ENCODE peak calls at places on chromosomes 13 and 19, in six cellular contexts. One of them, this sample, is unnamed.

GRCh38 chr13:24910502-24911134 is 146.6 kb downstream of the RNF17 start:
- DNase-seq in CD4-positive, alpha-beta T cell: no peak
- DNase-seq in fibroblast of pulmonary artery: no peak
- DNase-seq in BE2C: no peak
- DNase-seq in left ventricle myocardium inferior: no peak
- DNase-seq in cardiac muscle cell: no peak
- DNase-seq in this sample: no peak

GRCh38 chr19:55882626-55883025 is 46.3 kb downstream of the NLRP4 start:
- DNase-seq in cardiac muscle cell: no peak
- DNase-seq in left ventricle myocardium inferior: no peak
- DNase-seq in fibroblast of pulmonary artery: no peak
- DNase-seq in BE2C: no peak
- DNase-seq in CD4-positive, alpha-beta T cell: no peak
- DNase-seq in this sample: no peak

GRCh38 chr13:114106991-114107685 is 25.3 kb downstream of the RASA3 start:
- DNase-seq in fibroblast of pulmonary artery: no peak
- DNase-seq in CD4-positive, alpha-beta T cell: no peak
- DNase-seq in cardiac muscle cell: no peak
- DNase-seq in left ventricle myocardium inferior: no peak
- DNase-seq in BE2C: peak
- DNase-seq in this sample: no peak

GRCh38 chr13:53200498-53201453 is 172.2 kb downstream of the OLFM4 start:
- DNase-seq in CD4-positive, alpha-beta T cell: no peak
- DNase-seq in left ventricle myocardium inferior: peak
- DNase-seq in BE2C: peak
- DNase-seq in fibroblast of pulmonary artery: peak
- DNase-seq in cardiac muscle cell: peak
- DNase-seq in this sample: no peak

GRCh38 chr13:105389373-105389772 is 1146.1 kb downstream of the EFNB2 start:
- DNase-seq in left ventricle myocardium inferior: no peak
- DNase-seq in BE2C: no peak
- DNase-seq in fibroblast of pulmonary artery: no peak
- DNase-seq in CD4-positive, alpha-beta T cell: no peak
- DNase-seq in cardiac muscle cell: no peak
- DNase-seq in this sample: no peak

GRCh38 chr13:27113436-27113835 is 58.2 kb downstream of the USP12 start:
- DNase-seq in fibroblast of pulmonary artery: no peak
- DNase-seq in CD4-positive, alpha-beta T cell: no peak
- DNase-seq in BE2C: no peak
- DNase-seq in left ventricle myocardium inferior: no peak
- DNase-seq in cardiac muscle cell: no peak
- DNase-seq in this sample: no peak

GRCh38 chr13:50400930-50401553 is 385.8 kb downstream of the KCNRG start:
- DNase-seq in BE2C: no peak
- DNase-seq in CD4-positive, alpha-beta T cell: no peak
- DNase-seq in cardiac muscle cell: peak
- DNase-seq in left ventricle myocardium inferior: no peak
- DNase-seq in fibroblast of pulmonary artery: peak
- DNase-seq in this sample: peak

GRCh38 chr13:30847697-30848307 is 58.3 kb upstream of the MEDAG start:
- DNase-seq in left ventricle myocardium inferior: no peak
- DNase-seq in BE2C: no peak
- DNase-seq in cardiac muscle cell: peak
- DNase-seq in CD4-positive, alpha-beta T cell: no peak
- DNase-seq in fibroblast of pulmonary artery: peak
- DNase-seq in this sample: peak

GRCh38 chr13:94917814-94918213 is 205.5 kb upstream of the SOX21 start:
- DNase-seq in BE2C: no peak
- DNase-seq in CD4-positive, alpha-beta T cell: no peak
- DNase-seq in fibroblast of pulmonary artery: peak
- DNase-seq in cardiac muscle cell: peak
- DNase-seq in left ventricle myocardium inferior: no peak
- DNase-seq in this sample: no peak

GRCh38 chr13:45490068-45490467 is 25.3 kb downstream of the COG3 start:
- DNase-seq in BE2C: no peak
- DNase-seq in CD4-positive, alpha-beta T cell: no peak
- DNase-seq in cardiac muscle cell: no peak
- DNase-seq in left ventricle myocardium inferior: no peak
- DNase-seq in fibroblast of pulmonary artery: no peak
- DNase-seq in this sample: no peak

DNA sequence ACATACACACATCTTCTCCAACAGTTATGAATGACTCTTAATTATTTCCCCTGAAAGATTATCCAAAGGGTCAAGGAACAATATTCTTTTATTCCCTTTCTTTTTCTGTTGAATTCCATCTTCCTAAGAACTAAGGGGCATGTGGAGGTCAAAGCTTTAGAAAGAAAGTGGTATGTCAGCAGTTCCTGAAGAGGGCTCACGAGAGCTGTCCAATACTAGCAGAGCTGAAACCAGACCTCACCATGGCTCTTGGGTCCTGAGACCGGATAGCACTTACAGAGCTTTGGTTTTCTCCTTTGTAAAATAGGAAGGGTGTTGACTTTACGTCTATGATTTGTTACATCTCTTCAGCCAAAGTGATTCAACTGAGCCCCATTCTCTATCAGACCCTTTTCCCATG is 109.8 kb upstream of the FREM2 start:
- DNase-seq in CD4-positive, alpha-beta T cell: no peak
- DNase-seq in cardiac muscle cell: peak
- DNase-seq in BE2C: no peak
- DNase-seq in left ventricle myocardium inferior: no peak
- DNase-seq in fibroblast of pulmonary artery: peak
- DNase-seq in this sample: no peak
- TF ChIP-seq CTCF in CD4-positive, alpha-beta T cell: no peak
- TF ChIP-seq CTCF in cardiac muscle cell: peak
- TF ChIP-seq CTCF in BE2C: peak
- TF ChIP-seq CTCF in left ventricle myocardium inferior: no peak
- TF ChIP-seq CTCF in fibroblast of pulmonary artery: peak
- TF ChIP-seq CTCF in this sample: no peak

GRCh38 chr19:11204076-11204602 is 6.8 kb upstream of the KANK2 start:
- DNase-seq in CD4-positive, alpha-beta T cell: no peak
- DNase-seq in left ventricle myocardium inferior: no peak
- DNase-seq in BE2C: no peak
- DNase-seq in cardiac muscle cell: no peak
- DNase-seq in fibroblast of pulmonary artery: no peak
- DNase-seq in this sample: no peak

GRCh38 chr19:11201791-11202190 is 4.4 kb upstream of the KANK2 start:
- DNase-seq in CD4-positive, alpha-beta T cell: no peak
- DNase-seq in fibroblast of pulmonary artery: no peak
- DNase-seq in left ventricle myocardium inferior: no peak
- DNase-seq in cardiac muscle cell: no peak
- DNase-seq in BE2C: no peak
- DNase-seq in this sample: no peak

GRCh38 chr19:11204943-11205349 is 7.6 kb upstream of the KANK2 start:
- DNase-seq in fibroblast of pulmonary artery: no peak
- DNase-seq in BE2C: no peak
- DNase-seq in cardiac muscle cell: no peak
- DNase-seq in CD4-positive, alpha-beta T cell: no peak
- DNase-seq in left ventricle myocardium inferior: no peak
- DNase-seq in this sample: no peak

GRCh38 chr19:11202488-11203193 is 5.3 kb upstream of the KANK2 start:
- DNase-seq in cardiac muscle cell: no peak
- DNase-seq in BE2C: no peak
- DNase-seq in CD4-positive, alpha-beta T cell: no peak
- DNase-seq in left ventricle myocardium inferior: no peak
- DNase-seq in fibroblast of pulmonary artery: no peak
- DNase-seq in this sample: no peak

DNA sequence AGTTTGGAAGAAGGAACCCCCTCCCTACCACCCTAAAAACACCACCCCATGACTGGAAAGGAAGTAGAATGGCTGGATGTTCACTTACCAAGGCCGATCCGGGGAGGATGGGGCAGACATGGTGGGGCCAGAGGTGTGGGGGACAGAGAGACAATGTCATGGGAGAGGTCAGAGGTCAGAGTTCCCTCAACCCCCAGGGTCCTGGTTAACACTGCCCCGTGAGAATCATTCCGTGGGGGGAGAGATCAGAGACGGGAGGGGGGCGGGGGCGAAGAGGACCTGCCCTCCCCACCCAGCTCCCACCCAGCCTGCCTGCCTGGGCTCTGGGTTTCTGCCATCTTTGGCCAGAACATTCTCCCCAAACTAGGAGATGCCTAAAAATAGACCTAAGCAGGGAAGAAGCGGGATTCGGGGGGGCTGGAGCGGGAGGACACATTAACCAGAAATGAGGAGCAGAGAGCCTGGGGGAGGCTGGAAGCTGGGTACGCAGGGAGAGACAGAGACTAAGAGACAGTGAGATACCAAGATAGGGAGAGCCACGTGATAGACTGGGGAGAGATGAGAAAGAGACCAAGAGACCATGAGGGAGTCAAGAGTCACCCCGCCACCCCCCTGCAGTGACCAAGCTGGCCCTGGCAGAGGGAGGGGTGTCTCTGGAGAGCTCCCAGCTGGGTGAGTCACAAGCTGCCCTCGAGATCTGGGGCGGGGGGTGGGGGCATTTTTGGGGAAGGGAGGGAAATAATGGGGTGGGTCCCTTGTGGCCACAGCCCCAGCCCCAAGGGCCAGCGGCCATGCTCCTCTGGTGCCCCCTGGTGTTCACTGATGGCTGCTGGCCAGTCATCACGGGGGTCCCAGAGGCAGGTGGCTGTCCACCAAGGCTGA is 6.1 kb upstream of the KANK2 start:
- DNase-seq in CD4-positive, alpha-beta T cell: peak
- DNase-seq in left ventricle myocardium inferior: peak
- DNase-seq in BE2C: peak
- DNase-seq in fibroblast of pulmonary artery: peak
- DNase-seq in cardiac muscle cell: peak
- DNase-seq in this sample: peak
- TF ChIP-seq CTCF in CD4-positive, alpha-beta T cell: peak
- TF ChIP-seq CTCF in left ventricle myocardium inferior: peak
- TF ChIP-seq CTCF in BE2C: peak
- TF ChIP-seq CTCF in fibroblast of pulmonary artery: peak
- TF ChIP-seq CTCF in cardiac muscle cell: peak
- TF ChIP-seq CTCF in this sample: peak

GRCh38 chr13:32081591-32081990 is 50.0 kb downstream of the FRY start:
- DNase-seq in left ventricle myocardium inferior: no peak
- DNase-seq in fibroblast of pulmonary artery: no peak
- DNase-seq in cardiac muscle cell: no peak
- DNase-seq in BE2C: no peak
- DNase-seq in CD4-positive, alpha-beta T cell: no peak
- DNase-seq in this sample: no peak
- TF ChIP-seq CTCF in left ventricle myocardium inferior: no peak
- TF ChIP-seq CTCF in fibroblast of pulmonary artery: no peak
- TF ChIP-seq CTCF in cardiac muscle cell: no peak
- TF ChIP-seq CTCF in BE2C: no peak
- TF ChIP-seq CTCF in CD4-positive, alpha-beta T cell: no peak
- TF ChIP-seq CTCF in this sample: no peak

DNA sequence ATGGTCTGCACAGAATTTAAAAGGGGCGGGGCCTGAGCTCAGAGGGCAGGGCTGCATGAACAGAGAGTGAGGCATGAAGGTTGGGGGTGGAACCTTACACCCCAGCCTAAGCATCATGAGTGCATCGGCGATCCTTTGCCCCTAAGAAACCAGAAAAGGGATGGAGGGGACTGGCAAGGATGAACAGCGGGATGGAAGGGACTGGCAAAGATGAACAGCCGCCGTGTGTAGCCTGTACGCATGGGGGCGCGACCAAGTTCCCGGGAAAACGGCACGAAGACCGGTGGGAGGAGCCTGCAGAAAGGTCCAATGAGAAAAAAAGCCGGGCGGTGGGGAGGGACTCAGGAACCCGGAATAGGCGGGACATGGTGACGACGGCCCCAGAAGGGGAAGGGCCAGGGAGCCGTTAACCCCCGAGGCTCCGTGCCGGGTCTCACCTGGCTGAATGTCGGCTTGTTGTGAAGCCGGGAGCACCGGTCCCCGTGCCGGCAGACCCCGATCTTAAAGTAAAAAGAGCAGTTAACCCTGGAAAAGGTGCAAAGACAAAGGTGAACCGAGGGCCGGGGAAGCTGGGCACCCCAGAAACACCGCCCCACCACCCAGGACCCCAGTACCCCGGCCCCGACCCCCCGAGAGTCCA is 410 bp downstream of the U2AF1L4 start:
- DNase-seq in left ventricle myocardium inferior: peak
- DNase-seq in BE2C: peak
- DNase-seq in CD4-positive, alpha-beta T cell: peak
- DNase-seq in cardiac muscle cell: peak
- DNase-seq in fibroblast of pulmonary artery: peak
- DNase-seq in this sample: peak
- TF ChIP-seq CTCF in left ventricle myocardium inferior: peak
- TF ChIP-seq CTCF in BE2C: peak
- TF ChIP-seq CTCF in CD4-positive, alpha-beta T cell: no peak
- TF ChIP-seq CTCF in cardiac muscle cell: peak
- TF ChIP-seq CTCF in fibroblast of pulmonary artery: peak
- TF ChIP-seq CTCF in this sample: peak

DNA sequence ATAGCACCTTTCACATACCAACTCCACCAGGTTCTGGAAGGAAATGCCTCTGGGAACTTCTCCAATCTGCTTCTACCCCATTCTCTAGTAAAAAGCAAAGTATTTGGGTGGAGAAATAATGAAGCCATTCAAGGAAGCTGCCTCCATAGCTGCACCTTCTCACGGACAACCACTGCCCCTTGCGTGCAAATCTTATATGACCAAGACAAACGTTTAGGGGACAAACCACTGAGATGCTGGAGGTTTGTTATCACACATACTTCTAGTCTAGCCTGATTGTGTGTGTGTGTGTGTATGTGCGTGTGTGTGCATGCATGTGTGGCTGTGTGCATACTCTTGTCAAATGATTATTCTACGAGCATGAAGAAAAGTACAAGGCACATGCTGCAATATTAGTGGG is 6.5 kb upstream of the METTL21C start:
- DNase-seq in BE2C: no peak
- DNase-seq in left ventricle myocardium inferior: no peak
- DNase-seq in cardiac muscle cell: no peak
- DNase-seq in CD4-positive, alpha-beta T cell: no peak
- DNase-seq in fibroblast of pulmonary artery: no peak
- DNase-seq in this sample: no peak
- TF ChIP-seq CTCF in BE2C: no peak
- TF ChIP-seq CTCF in left ventricle myocardium inferior: no peak
- TF ChIP-seq CTCF in cardiac muscle cell: no peak
- TF ChIP-seq CTCF in CD4-positive, alpha-beta T cell: no peak
- TF ChIP-seq CTCF in fibroblast of pulmonary artery: no peak
- TF ChIP-seq CTCF in this sample: no peak

GRCh38 chr13:111286162-111286561 is 34.3 kb upstream of the TEX29 start:
- DNase-seq in BE2C: no peak
- DNase-seq in cardiac muscle cell: no peak
- DNase-seq in left ventricle myocardium inferior: no peak
- DNase-seq in fibroblast of pulmonary artery: no peak
- DNase-seq in CD4-positive, alpha-beta T cell: no peak
- DNase-seq in this sample: no peak
- TF ChIP-seq CTCF in BE2C: peak
- TF ChIP-seq CTCF in cardiac muscle cell: no peak
- TF ChIP-seq CTCF in left ventricle myocardium inferior: no peak
- TF ChIP-seq CTCF in fibroblast of pulmonary artery: no peak
- TF ChIP-seq CTCF in CD4-positive, alpha-beta T cell: no peak
- TF ChIP-seq CTCF in this sample: no peak

GRCh38 chr19:46579286-46579944 is 21.7 kb upstream of the CALM3 start:
- DNase-seq in BE2C: peak
- DNase-seq in CD4-positive, alpha-beta T cell: peak
- DNase-seq in fibroblast of pulmonary artery: no peak
- DNase-seq in cardiac muscle cell: peak
- DNase-seq in left ventricle myocardium inferior: no peak
- DNase-seq in this sample: no peak
- TF ChIP-seq CTCF in BE2C: peak
- TF ChIP-seq CTCF in CD4-positive, alpha-beta T cell: no peak
- TF ChIP-seq CTCF in fibroblast of pulmonary artery: peak
- TF ChIP-seq CTCF in cardiac muscle cell: peak
- TF ChIP-seq CTCF in left ventricle myocardium inferior: peak
- TF ChIP-seq CTCF in this sample: peak